ENCODE peak calls at places on chromosomes 11 and 22, in five cellular contexts. R is K562, T is A549, K is HepG2, F is H1. V is an unnamed sample.
A peak's percentile ranks its signal among the peaks of the same experiment; 100 is the strongest.

GRCh38 chr11:70470127-70470526 is 71.8 kb downstream of the CTTN start:
- DNase-seq in T (no peak), R (peak; percentile 43), K (no peak), F (no peak), V (peak; percentile 46)

GRCh38 chr11:45650166-45651095 is 15.0 kb downstream of the CHST1 start:
- DNase-seq in R (no peak), F (no peak), T (no peak), K (no peak), V (no peak)

GRCh38 chr11:105297463-105297862 is 157.9 kb upstream of the CARD18 start:
- DNase-seq in F (no peak), T (no peak), R (no peak), K (no peak), V (peak; percentile 73)

GRCh38 chr22:31678748-31679147 is 16.7 kb upstream of the PISD start:
- DNase-seq in T (no peak), R (no peak), F (no peak), K (no peak), V (no peak)

GRCh38 chr22:47663615-47664605 is 901.5 kb downstream of the TBC1D22A start:
- DNase-seq in R (peak; percentile 20), F (no peak), T (no peak), K (no peak), V (no peak)

GRCh38 chr11:73215191-73216134 is 2.6 kb upstream of the P2RY2 start:
- DNase-seq in F (no peak), K (no peak), R (no peak), T (no peak), V (no peak)

GRCh38 chr11:68930991-68931855 is 27.5 kb downstream of the IGHMBP2 start:
- DNase-seq in R (no peak), F (no peak), T (no peak), K (no peak), V (no peak)

GRCh38 chr11:111944139-111944538 is 7.0 kb downstream of the DIXDC1 start:
- DNase-seq in R (no peak), F (no peak), T (no peak), K (peak; percentile 29), V (peak; percentile 87)

GRCh38 chr11:15927866-15928217 is 428.5 kb downstream of the SOX6 start:
- DNase-seq in K (no peak), F (no peak), R (no peak), T (no peak), V (no peak)

GRCh38 chr11:86952933-86953637 is 2.1 kb downstream of the FZD4 start:
- DNase-seq in F (no peak), R (no peak), K (no peak), T (no peak), V (peak; percentile 59)

GRCh38 chr11:114848027-114848426 is 169.7 kb downstream of the NXPE2 start:
- DNase-seq in K (no peak), T (no peak), F (no peak), R (no peak), V (no peak)

GRCh38 chr11:83092488-83093384 is 21.0 kb upstream of the RAB30 start:
- DNase-seq in F (no peak), K (peak; percentile 98), T (peak; percentile 50), R (peak; percentile 19), V (peak; percentile 24)

GRCh38 chr11:46738887-46739286 is 19.9 kb downstream of the F2 start:
- DNase-seq in R (no peak), F (no peak), K (no peak), T (no peak), V (no peak)

DNA sequence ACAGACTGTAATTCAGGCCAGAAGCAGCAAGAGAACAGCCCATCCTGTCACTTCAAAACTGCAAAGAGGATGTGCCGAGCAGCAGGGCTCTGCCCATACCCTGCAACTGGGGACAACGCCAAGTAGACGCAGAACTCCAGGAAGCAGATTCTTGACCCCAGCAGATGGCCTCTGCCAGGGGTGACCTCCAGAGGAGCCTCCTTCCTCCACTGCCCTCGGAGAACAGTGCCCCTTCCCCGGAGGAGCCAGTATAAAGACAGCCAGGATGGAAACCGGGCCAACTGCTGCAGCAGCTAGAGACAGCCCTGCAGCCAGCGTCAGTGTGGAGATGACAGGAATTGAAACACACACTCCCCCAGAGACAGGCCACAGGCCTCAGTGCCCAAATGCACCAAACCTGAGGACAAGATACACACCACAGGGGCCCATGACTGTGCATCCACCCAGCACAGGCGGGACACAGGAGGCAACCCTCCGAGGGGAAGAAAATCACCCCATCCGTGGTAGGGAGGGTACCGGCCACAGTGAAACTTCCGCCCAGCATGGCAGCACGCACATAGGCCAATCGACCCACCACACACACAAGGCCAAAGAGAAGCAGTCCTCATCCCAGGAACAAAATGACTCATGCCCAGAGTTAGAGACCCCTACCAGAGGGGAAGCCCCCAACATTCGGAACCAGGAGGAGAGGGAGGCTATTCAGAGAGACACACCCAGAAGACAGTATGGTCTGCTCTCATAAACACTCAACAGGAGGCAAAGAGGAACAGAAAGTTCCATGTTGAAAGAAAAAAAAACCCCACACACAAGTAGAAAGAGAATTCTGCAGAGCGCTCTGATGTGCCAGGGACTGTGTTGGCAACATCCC is 5.6 kb downstream of the AHNAK start:
- DNase-seq in K (no peak), T (no peak), R (no peak), F (no peak), V (peak; percentile 4)
- TF ChIP-seq MAFK in K (no peak), T (no peak), R (no peak), F (no peak), V (no peak)

GRCh38 chr22:42721045-42721434 is 370 bp upstream of the A4GALT start:
- DNase-seq in F (no peak), T (no peak), R (no peak), K (no peak), V (no peak)

GRCh38 chr22:42726811-42727210 is 6.1 kb upstream of the A4GALT start:
- DNase-seq in F (no peak), T (no peak), K (no peak), R (no peak), V (no peak)

GRCh38 chr22:42720263-42721044 is at the start of gene A4GALT:
- DNase-seq in T (no peak), F (no peak), R (no peak), K (no peak), V (no peak)

GRCh38 chr22:42724062-42724461 is 3.4 kb upstream of the A4GALT start:
- DNase-seq in T (no peak), R (no peak), F (no peak), K (no peak), V (no peak)

GRCh38 chr22:42725606-42726355 is 5.1 kb upstream of the A4GALT start:
- DNase-seq in F (no peak), K (no peak), T (no peak), R (no peak), V (no peak)
- TF ChIP-seq MAFK in F (no peak), K (no peak), T (no peak), R (no peak), V (no peak)

DNA sequence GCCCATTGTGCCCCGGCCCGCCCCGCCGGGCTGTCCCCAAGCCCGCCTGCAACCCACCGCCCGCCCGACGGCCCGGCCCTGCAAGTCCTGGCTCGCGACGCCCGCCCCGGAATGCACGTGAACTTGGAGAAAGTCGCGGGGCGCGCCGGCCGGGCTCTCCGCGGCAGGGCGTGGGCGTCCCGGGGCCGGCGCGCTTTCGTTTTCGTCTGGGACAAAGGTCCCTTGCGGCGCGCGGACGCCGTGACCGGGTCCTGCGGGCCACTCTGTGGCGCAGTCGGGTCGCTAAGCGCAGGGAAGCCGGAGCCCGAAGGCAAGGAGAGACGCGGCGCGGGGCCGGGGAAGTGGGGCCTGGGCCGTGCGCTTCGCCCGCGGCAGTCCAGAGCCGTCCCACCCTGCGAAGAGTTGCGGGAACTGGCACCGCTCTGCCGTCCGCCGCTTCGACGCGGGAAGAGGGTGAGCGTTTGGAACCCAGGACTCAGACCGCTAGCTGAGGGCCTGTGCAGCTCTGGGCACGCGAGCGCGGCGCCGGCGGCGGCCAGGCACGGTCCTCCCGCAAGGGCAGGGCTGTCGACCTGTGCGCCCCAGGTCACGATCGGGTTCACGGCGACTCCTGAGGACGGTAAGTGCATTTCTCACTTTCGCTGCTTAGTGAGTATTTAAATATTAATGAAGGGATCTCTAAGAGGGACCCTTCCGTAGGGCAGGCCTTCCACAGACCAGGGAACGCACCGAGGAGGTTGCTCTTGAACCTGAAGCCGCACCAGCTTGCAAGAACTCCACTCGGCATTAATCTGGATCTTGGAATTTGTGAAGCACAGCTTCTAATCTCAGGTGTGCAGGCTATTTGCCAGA is 78.1 kb upstream of the PPARA start:
- DNase-seq in R (no peak), F (no peak), T (no peak), K (no peak), V (peak; percentile 61)
- TF ChIP-seq MAFK in R (no peak), F (no peak), T (no peak), K (no peak), V (no peak)

GRCh38 chr22:27687984-27688545 is 113.5 kb downstream of the MN1 start:
- DNase-seq in F (no peak), K (peak; percentile 24), T (no peak), R (no peak), V (no peak)
- TF ChIP-seq MAFK in F (no peak), K (no peak), T (no peak), R (no peak), V (no peak)

GRCh38 chr11:58059011-58059358 is 28.2 kb downstream of the OR6Q1 start:
- DNase-seq in R (no peak), K (peak; percentile 82), T (no peak), F (no peak), V (peak; percentile 92)
- TF ChIP-seq MAFK in R (no peak), K (no peak), T (no peak), F (no peak), V (no peak)

V was measured in IMR-90.